ENCODE peak calls at places on chromosomes 13 and 19, in four cellular contexts. L is K562, P is GM12878, A is HL-60. G is an unnamed sample.

GRCh38 chr19:58361900-58362271 is 665 bp downstream of the ZNF497 start:
- DNase-seq in L (peak), P (no peak), A (peak), G (peak)

GRCh38 chr13:98657506-98658085 is 80.7 kb upstream of the STK24 start:
- DNase-seq in L (no peak), P (no peak), A (no peak), G (no peak)

GRCh38 chr19:49680473-49681351 is 3.6 kb downstream of the PRMT1 start:
- DNase-seq in L (peak), P (no peak), A (no peak), G (peak)

GRCh38 chr13:26422036-26422435 is 135.4 kb upstream of the WASF3 start:
- DNase-seq in L (no peak), P (no peak), A (no peak), G (no peak)

GRCh38 chr19:47581605-47582319 is 8.8 kb upstream of the ZNF541 start:
- DNase-seq in L (no peak), P (no peak), A (no peak), G (no peak)

GRCh38 chr19:3450796-3451411 is 29.4 kb downstream of the SMIM24 start:
- DNase-seq in L (no peak), P (no peak), A (no peak), G (no peak)

GRCh38 chr13:98972627-98973026 is 5.2 kb downstream of the DOCK9 start:
- DNase-seq in L (no peak), P (no peak), A (no peak), G (no peak)

GRCh38 chr13:23715092-23715761 is 145.0 kb downstream of the TNFRSF19 start:
- DNase-seq in L (no peak), P (no peak), A (no peak), G (no peak)

GRCh38 chr13:76473552-76474134 is 412.6 kb downstream of the KCTD12 start:
- DNase-seq in L (peak), P (peak), A (peak), G (peak)

GRCh38 chr13:26132756-26133155 is 80.9 kb upstream of the SHISA2 start:
- DNase-seq in L (no peak), P (no peak), A (no peak), G (no peak)

GRCh38 chr13:54433511-54434206 is 1405.0 kb downstream of the OLFM4 start:
- DNase-seq in L (no peak), P (no peak), A (no peak), G (no peak)

GRCh38 chr19:5804516-5805464 is at the start of gene NRTN:
- DNase-seq in L (peak), P (no peak), A (no peak), G (peak)

GRCh38 chr13:44146162-44146561 is 227.5 kb upstream of the SERP2 start:
- DNase-seq in L (no peak), P (no peak), A (no peak), G (no peak)

GRCh38 chr13:29782798-29783197 is 67.6 kb downstream of the UBL3 start:
- DNase-seq in L (no peak), P (no peak), A (no peak), G (no peak)

GRCh38 chr19:18629166-18630088 is 7.4 kb upstream of the KLHL26 start:
- DNase-seq in L (no peak), P (no peak), A (no peak), G (no peak)

GRCh38 chr13:19663416-19663979 is 30.0 kb downstream of the MPHOSPH8 start:
- DNase-seq in L (no peak), P (no peak), A (no peak), G (no peak)

GRCh38 chr19:44003461-44004134 is 841 bp downstream of the ZNF230 start:
- DNase-seq in L (peak), P (no peak), A (no peak), G (no peak)

GRCh38 chr19:10644351-10645007 is 9.7 kb upstream of the ILF3 start:
- DNase-seq in L (peak), P (no peak), A (no peak), G (peak)

GRCh38 chr19:47511681-47512080 is 3.2 kb downstream of the NAPA start:
- DNase-seq in L (no peak), P (no peak), A (no peak), G (no peak)

GRCh38 chr19:33673996-33674395 is 52.2 kb downstream of the CHST8 start:
- DNase-seq in L (no peak), P (no peak), A (no peak), G (no peak)

GRCh38 chr13:84844473-84844872 is 954.7 kb downstream of the SLITRK6 start:
- DNase-seq in L (no peak), P (no peak), A (no peak), G (no peak)

GRCh38 chr13:112775791-112776279 is 86.0 kb downstream of the ATP11A start:
- DNase-seq in L (no peak), P (no peak), A (no peak), G (no peak)

GRCh38 chr19:10611907-10612306 is 13.4 kb upstream of the SLC44A2 start:
- DNase-seq in L (no peak), P (no peak), A (no peak), G (no peak)

GRCh38 chr13:98677398-98677797 is 75.1 kb downstream of the SLC15A1 start:
- DNase-seq in L (no peak), P (no peak), A (no peak), G (no peak)

GRCh38 chr19:43809762-43810696 is 7.8 kb upstream of the LYPD5 start:
- DNase-seq in L (peak), P (peak), A (peak), G (no peak)

GRCh38 chr19:49809155-49809986 is 3.7 kb downstream of the FUZ start:
- DNase-seq in L (no peak), P (no peak), A (no peak), G (no peak)

GRCh38 chr13:75812751-75813181 is 176.6 kb downstream of the LMO7 start:
- DNase-seq in L (no peak), P (no peak), A (no peak), G (no peak)

GRCh38 chr19:2727640-2727944 is 6.4 kb upstream of the DIRAS1 start:
- DNase-seq in L (no peak), P (no peak), A (no peak), G (no peak)

GRCh38 chr19:32891609-32892008 is 22.0 kb upstream of the SLC7A9 start:
- DNase-seq in L (no peak), P (no peak), A (no peak), G (no peak)

GRCh38 chr13:26976336-26976735 is 195.3 kb downstream of the USP12 start:
- DNase-seq in L (no peak), P (no peak), A (no peak), G (no peak)

GRCh38 chr13:99995104-99995502 is 13.5 kb downstream of the ZIC2 start:
- DNase-seq in L (no peak), P (no peak), A (no peak), G (no peak)

GRCh38 chr19:3343619-3344502 is 22.5 kb upstream of the NFIC start:
- DNase-seq in L (peak), P (no peak), A (peak), G (peak)

GRCh38 chr13:44622259-44622658 is 46.1 kb upstream of the TSC22D1 start:
- DNase-seq in L (no peak), P (no peak), A (no peak), G (no peak)

GRCh38 chr19:3411636-3412035 is 45.3 kb downstream of the NFIC start:
- DNase-seq in L (no peak), P (no peak), A (no peak), G (no peak)

GRCh38 chr19:10339380-10339960 is at the start of gene ICAM3:
- DNase-seq in L (no peak), P (peak), A (peak), G (peak)

GRCh38 chr13:34303346-34303745 is 485.4 kb downstream of the RFC3 start:
- DNase-seq in L (no peak), P (no peak), A (no peak), G (no peak)
- TF ChIP-seq SPI1 in L (no peak), P (no peak), A (no peak), G (no peak)

GRCh38 chr13:38875186-38875875 is 115.3 kb downstream of the STOML3 start:
- DNase-seq in L (no peak), P (no peak), A (no peak), G (no peak)
- TF ChIP-seq POLR2AphosphoS5 in L (no peak), P (no peak), A (no peak), G (no peak)

GRCh38 chr13:37492061-37492460 is 106.5 kb downstream of the POSTN start:
- DNase-seq in L (no peak), P (no peak), A (no peak), G (no peak)

GRCh38 chr13:37495046-37495445 is 103.5 kb downstream of the POSTN start:
- DNase-seq in L (no peak), P (no peak), A (no peak), G (no peak)

GRCh38 chr13:37490176-37490575 is 108.4 kb downstream of the POSTN start:
- DNase-seq in L (no peak), P (no peak), A (no peak), G (no peak)

GRCh38 chr13:37491661-37492060 is 106.9 kb downstream of the POSTN start:
- DNase-seq in L (no peak), P (no peak), A (no peak), G (no peak)

GRCh38 chr13:37492741-37493514 is 105.6 kb downstream of the POSTN start:
- DNase-seq in L (no peak), P (no peak), A (no peak), G (no peak)
- TF ChIP-seq SPI1 in L (no peak), P (no peak), A (no peak), G (no peak)

GRCh38 chr13:109989155-109989554 is 202.8 kb upstream of the IRS2 start:
- DNase-seq in L (no peak), P (no peak), A (no peak), G (no peak)

GRCh38 chr13:109985871-109986270 is 199.5 kb upstream of the IRS2 start:
- DNase-seq in L (no peak), P (no peak), A (no peak), G (no peak)

GRCh38 chr13:109990296-109990695 is 203.9 kb upstream of the IRS2 start:
- DNase-seq in L (no peak), P (no peak), A (no peak), G (no peak)

GRCh38 chr13:109989686-109990085 is 203.3 kb upstream of the IRS2 start:
- DNase-seq in L (no peak), P (no peak), A (no peak), G (no peak)

GRCh38 chr13:109986851-109987250 is 200.5 kb upstream of the IRS2 start:
- DNase-seq in L (no peak), P (no peak), A (no peak), G (no peak)
- TF ChIP-seq POLR2AphosphoS5 in L (no peak), P (no peak), A (no peak), G (no peak)

DNA sequence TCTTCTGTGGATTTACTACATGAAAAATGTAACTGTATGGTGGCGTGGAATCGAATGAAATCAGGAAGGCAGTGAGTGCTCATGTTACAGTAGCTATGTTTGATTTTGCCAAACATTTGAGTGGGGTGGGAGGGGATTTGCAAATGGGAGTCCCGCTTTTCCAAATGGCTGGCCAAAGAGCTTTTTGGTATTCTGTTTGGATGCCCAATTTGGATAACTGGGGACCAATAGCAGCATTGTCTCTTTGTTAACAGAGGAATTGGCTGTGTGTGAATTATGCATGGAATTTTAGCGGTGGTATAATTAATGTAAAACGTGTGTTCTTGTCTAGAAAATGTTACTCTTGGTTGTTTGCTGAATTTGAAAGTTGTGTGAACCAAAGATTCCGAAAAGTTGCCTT is 17.8 kb downstream of the HNRNPM start:
- DNase-seq in L (no peak), P (no peak), A (no peak), G (no peak)
- TF ChIP-seq SPI1 in L (no peak), P (no peak), A (no peak), G (no peak)

DNA sequence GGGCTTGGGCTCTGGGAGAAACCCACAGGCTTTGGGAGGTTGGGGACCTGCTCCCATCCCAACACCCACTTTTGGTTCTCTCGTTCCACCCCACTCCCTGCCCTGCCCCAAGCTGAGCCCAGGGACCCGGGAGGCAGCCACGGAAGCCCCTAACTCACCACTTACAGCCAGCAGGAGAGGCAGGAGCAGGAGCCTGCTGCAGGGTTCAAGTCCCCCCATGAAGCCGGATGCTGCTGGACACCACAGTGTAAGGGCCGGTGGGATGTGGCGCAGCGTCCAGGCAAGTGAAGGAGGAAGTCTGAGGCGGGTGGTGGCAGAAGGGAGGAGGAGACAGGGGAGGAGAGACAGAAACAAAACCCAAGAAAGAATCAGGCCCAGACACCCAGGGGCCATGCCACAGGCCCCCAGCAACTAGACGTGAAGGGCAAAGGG is at the start of gene TYROBP:
- DNase-seq in L (no peak), P (no peak), A (no peak), G (no peak)
- TF ChIP-seq POLR2AphosphoS5 in L (no peak), P (no peak), A (peak), G (no peak)

GRCh38 chr13:72648513-72649065 is 78.8 kb downstream of the MZT1 start:
- DNase-seq in L (no peak), P (no peak), A (no peak), G (no peak)

GRCh38 chr13:72656357-72656756 is 71.1 kb downstream of the MZT1 start:
- DNase-seq in L (no peak), P (no peak), A (no peak), G (no peak)

GRCh38 chr13:72645521-72645920 is 81.9 kb downstream of the MZT1 start:
- DNase-seq in L (no peak), P (no peak), A (no peak), G (no peak)

GRCh38 chr13:72652681-72653080 is 74.7 kb downstream of the MZT1 start:
- DNase-seq in L (no peak), P (no peak), A (no peak), G (no peak)

DNA sequence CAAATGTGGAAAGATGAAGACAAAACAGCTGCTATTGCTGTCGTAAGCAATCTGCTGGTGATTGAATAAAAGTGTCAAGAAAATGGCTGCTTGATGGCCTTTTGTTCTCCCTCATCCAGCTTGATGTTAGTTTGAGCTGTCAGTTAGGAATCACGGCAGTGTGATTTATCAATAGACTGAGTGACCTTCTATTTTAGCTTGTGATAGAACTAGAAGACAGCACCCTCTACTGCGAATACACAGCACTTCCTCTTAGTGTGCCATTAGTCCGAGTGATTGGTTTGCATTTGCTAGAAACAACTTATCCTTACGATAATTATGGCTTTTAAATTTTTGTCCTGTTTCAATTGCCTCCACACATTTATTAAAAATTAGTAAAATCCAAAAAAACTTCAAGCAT is 76.2 kb downstream of the MZT1 start:
- DNase-seq in L (no peak), P (no peak), A (no peak), G (no peak)
- TF ChIP-seq SPI1 in L (peak), P (peak), A (peak), G (peak)

GRCh38 chr19:45162464-45163143 is 1.8 kb upstream of the NKPD1 start:
- DNase-seq in L (no peak), P (no peak), A (no peak), G (no peak)
- TF ChIP-seq POLR2AphosphoS5 in L (no peak), P (no peak), A (no peak), G (no peak)

DNA sequence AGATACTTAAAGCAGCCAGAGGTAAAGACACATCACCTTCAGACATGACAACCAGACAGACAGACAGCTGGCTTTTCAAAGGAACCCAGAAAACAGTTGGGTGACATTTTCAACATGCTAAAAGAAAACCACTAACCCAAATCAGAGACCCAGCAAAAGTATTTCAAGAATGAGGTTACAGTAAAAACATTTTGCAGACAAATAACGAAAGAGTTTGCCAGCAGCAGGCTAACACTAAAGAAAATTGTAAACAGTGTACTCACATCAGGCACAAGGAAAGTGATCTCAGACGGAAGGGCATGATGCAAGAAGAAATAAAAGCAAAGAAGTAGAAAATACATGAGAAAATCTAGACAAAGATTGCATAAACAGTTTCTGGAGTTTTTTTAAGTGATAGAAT is 46.4 kb downstream of the AP1M1 start:
- DNase-seq in L (no peak), P (no peak), A (no peak), G (no peak)
- TF ChIP-seq SPI1 in L (no peak), P (no peak), A (no peak), G (no peak)

DNA sequence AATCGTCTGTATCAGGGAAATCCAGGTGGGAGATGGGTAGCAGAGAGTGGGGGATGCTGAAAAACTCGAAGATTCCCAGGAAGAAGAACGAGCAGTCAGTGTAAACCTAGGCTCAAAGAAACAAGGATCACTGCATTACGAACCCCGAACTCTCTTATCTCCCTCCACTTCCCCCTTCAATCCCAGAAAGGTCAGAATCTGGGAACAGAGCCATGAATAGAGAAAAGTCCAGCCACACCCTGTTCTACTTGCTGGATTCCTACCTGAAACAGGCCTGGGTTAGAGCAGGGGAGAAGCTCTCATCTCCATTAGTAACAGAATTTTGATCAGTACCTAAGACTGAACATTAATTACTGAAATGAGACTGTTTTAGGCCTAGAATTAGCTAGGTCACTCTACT is 24.4 kb downstream of the EPSTI1 start:
- DNase-seq in L (no peak), P (no peak), A (no peak), G (no peak)
- TF ChIP-seq POLR2AphosphoS5 in L (no peak), P (no peak), A (no peak), G (no peak)